ENCODE peak calls at places on chromosomes 13 and 19, in four cellular contexts. K is H1, U is HepG2, G is GM12878. X is an unnamed sample.

GRCh38 chr13:59970847-59971246 is 192.9 kb downstream of the DIAPH3 start:
- DNase-seq in K (no peak), U (no peak), G (no peak), X (no peak)

GRCh38 chr19:52943134-52943883 is 19.4 kb downstream of the ZNF816 start:
- DNase-seq in G (no peak), U (no peak), K (no peak), X (no peak)

GRCh38 chr13:97798836-97799235 is 154.6 kb upstream of the IPO5 start:
- DNase-seq in U (no peak), K (no peak), G (no peak), X (no peak)

GRCh38 chr19:50309396-50310125 is 19.6 kb downstream of the KCNC3 start:
- DNase-seq in U (no peak), K (no peak), G (no peak), X (peak)

GRCh38 chr13:101343128-101343787 is 73.0 kb downstream of the NALCN start:
- DNase-seq in G (no peak), U (no peak), K (no peak), X (no peak)

GRCh38 chr19:5048727-5049553 is 80.0 kb downstream of the KDM4B start:
- DNase-seq in G (no peak), U (no peak), K (no peak), X (no peak)

GRCh38 chr13:35157143-35157755 is 215.2 kb downstream of the NBEA start:
- DNase-seq in U (peak), G (peak), K (no peak), X (peak)

GRCh38 chr19:29485293-29485692 is 40.5 kb upstream of the VSTM2B start:
- DNase-seq in U (no peak), K (no peak), G (no peak), X (no peak)

GRCh38 chr19:5182811-5183210 is 157.8 kb downstream of the PTPRS start:
- DNase-seq in U (no peak), K (no peak), G (no peak), X (no peak)

GRCh38 chr13:33235078-33235477 is 50.5 kb downstream of the STARD13 start:
- DNase-seq in G (no peak), K (no peak), U (peak), X (no peak)

GRCh38 chr19:49888478-49888901 is 8.2 kb downstream of the IL4I1 start:
- DNase-seq in U (no peak), K (no peak), G (no peak), X (no peak)

DNA sequence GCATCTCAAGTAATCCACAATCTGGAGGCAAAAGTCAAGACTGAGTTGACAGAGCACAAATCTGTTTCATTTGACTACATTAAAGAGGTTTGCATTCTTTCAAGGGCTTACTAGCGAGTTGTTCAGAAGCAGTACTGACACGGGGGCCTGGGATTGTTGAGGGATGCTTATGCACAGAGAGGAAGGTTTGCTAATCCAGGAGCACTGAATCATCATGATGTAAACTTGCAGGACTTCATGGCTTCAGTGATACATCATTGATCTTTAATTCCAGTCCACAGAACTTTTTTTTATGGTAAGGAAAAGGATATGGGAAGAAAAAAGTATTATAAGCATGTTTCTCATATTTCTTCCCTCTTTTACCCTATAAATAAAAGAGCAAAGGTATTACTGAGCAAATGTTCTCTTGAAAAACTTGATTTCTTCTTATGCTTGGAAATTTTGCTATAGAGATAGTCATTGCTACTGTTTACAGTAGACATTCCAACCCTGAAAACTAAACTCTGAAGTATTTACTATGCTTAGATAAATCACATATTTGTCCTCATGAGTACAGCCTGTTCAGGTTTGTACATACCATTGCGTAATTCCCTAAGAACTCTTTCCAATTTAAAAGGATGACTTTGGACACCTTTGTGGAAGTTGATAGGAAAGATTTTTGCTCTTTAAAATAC is 65.8 kb upstream of the KPNA3 start:
- DNase-seq in U (peak), G (no peak), K (no peak), X (no peak)
- TF ChIP-seq EP300 in U (peak), G (no peak), K (no peak), X (no peak)

GRCh38 chr13:41416276-41416675 is 41.1 kb upstream of the RGCC start:
- DNase-seq in U (no peak), K (no peak), G (no peak), X (no peak)
- TF ChIP-seq CREB1 in U (no peak), K (no peak), G (no peak), X (no peak)

DNA sequence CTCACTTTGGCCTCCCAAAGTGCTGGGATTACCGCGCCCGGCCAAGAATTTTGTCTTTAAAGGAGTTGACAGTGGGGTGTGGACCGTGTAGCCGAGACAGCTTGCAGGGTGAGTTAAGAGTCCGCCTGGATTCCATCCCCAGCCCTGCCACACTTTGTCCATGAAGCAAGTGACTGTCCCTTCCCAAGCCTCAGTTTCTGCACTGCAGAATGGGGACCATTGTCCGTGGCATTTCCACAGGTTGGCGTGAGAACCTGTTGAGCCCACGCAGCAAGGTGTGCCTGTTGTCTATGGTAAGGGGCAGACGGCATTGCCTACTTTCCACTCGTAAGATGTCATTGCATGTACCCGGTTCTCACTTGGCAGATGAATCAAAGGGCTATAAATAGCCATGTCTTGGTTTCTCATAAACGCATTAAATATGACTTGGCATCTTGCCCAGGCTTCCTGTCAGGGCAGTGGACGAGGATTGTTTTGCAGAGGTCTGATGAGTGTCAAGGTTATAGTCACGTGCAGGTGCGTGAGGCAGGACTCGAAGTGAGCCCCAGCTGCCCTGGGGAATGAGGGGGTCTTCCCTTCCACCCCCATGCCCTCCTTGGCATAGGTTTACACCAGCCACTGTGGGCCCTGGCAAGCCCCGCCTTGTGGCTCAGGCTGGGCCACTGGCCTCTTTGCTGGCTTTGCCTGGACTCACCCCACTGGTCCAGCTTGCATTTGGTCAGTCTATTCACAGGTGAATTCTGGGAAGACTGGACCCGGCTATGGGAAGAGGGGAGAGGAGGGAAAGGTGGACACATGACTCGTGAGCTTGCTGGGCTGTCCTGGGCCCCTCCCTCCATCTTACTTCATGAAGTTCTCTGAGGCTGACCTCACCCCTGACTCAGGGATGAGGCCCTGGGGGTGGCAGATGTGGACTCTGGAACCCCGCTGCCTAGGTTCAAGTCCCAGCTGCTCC is 14.6 kb downstream of the FAM187B start:
- DNase-seq in G (peak), K (no peak), U (no peak), X (peak)
- TF ChIP-seq EP300 in G (peak), K (no peak), U (no peak), X (no peak)

DNA sequence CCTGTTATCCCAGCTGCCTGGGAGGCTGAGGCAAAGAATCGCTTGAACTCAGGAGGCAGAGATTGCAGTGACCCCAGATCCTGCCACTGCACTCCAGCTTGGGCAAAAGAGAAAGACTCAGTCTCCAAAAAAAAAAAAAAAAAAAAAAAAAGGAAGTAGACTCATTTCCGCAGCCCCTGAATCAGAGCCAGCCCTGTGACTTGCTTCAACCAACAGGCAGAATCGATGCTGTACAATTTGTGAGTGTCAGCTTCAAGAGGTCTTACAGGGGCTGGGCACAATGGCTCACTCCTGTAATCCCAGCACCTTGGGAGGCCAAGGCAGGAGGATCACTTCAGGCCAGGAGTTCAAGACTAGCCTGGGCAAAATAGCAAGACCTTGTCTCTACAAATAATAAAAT is 12.8 kb downstream of the ANKRD27 start:
- DNase-seq in K (no peak), G (no peak), U (no peak), X (no peak)
- TF ChIP-seq CREB1 in K (no peak), G (no peak), U (no peak), X (no peak)

X was measured in K562.